ENCODE peak calls at places on chromosomes 13 and 19, in eight cellular contexts. N is hepatocyte, H is transverse colon, Q is esophagus squamous epithelium, B is HFF-Myc, D is cardiac fibroblast, A is dorsolateral prefrontal cortex, G is fibroblast of mammary gland. L is an unnamed sample.

GRCh38 chr13:46475586-46475991 is 77.4 kb upstream of the LRCH1 start:
- DNase-seq in N (no peak), H (no peak), Q (no peak), B (no peak), D (peak), A (no peak), G (peak), L (no peak)

GRCh38 chr13:111469916-111470506 is 149.6 kb downstream of the TEX29 start:
- DNase-seq in N (no peak), H (no peak), Q (no peak), B (no peak), D (no peak), A (no peak), G (no peak), L (no peak)

GRCh38 chr13:73835138-73835721 is 299.0 kb downstream of the KLF12 start:
- DNase-seq in N (peak), H (no peak), Q (no peak), B (peak), D (peak), A (no peak), G (peak), L (peak)

GRCh38 chr19:44032001-44032610 is 6.9 kb downstream of the ZNF222 start:
- DNase-seq in N (no peak), H (no peak), Q (no peak), B (no peak), D (no peak), A (no peak), G (peak), L (no peak)

GRCh38 chr13:26482451-26483197 is 74.9 kb upstream of the WASF3 start:
- DNase-seq in N (peak), H (peak), Q (no peak), B (peak), D (peak), A (peak), G (peak), L (peak)

GRCh38 chr13:45678282-45678681 is 23.8 kb upstream of the CBY2 start:
- DNase-seq in N (no peak), H (no peak), Q (no peak), B (no peak), D (no peak), A (no peak), G (no peak), L (no peak)

GRCh38 chr19:39411006-39411831 is 1.2 kb upstream of the PLEKHG2 start:
- DNase-seq in N (peak), H (peak), Q (no peak), B (no peak), D (peak), A (no peak), G (peak), L (peak)

GRCh38 chr19:40614595-40615411 is 13.6 kb downstream of the LTBP4 start:
- DNase-seq in N (peak), H (peak), Q (peak), B (peak), D (peak), A (no peak), G (peak), L (no peak)

GRCh38 chr13:46314587-46314986 is 72.5 kb downstream of the RUBCNL start:
- DNase-seq in N (no peak), H (no peak), Q (no peak), B (no peak), D (no peak), A (no peak), G (no peak), L (no peak)

GRCh38 chr19:34429553-34429952 is 1.4 kb downstream of the UBA2 start:
- DNase-seq in N (no peak), H (no peak), Q (no peak), B (no peak), D (no peak), A (no peak), G (no peak), L (no peak)

GRCh38 chr19:34428549-34429285 is 536 bp downstream of the UBA2 start:
- DNase-seq in N (peak), H (peak), Q (no peak), B (no peak), D (peak), A (no peak), G (peak), L (peak)

GRCh38 chr19:34432797-34433196 is 4.6 kb downstream of the UBA2 start:
- DNase-seq in N (no peak), H (no peak), Q (no peak), B (no peak), D (peak), A (no peak), G (peak), L (no peak)

GRCh38 chr19:34431681-34432402 is 3.7 kb downstream of the UBA2 start:
- DNase-seq in N (no peak), H (no peak), Q (no peak), B (no peak), D (peak), A (no peak), G (no peak), L (no peak)

DNA sequence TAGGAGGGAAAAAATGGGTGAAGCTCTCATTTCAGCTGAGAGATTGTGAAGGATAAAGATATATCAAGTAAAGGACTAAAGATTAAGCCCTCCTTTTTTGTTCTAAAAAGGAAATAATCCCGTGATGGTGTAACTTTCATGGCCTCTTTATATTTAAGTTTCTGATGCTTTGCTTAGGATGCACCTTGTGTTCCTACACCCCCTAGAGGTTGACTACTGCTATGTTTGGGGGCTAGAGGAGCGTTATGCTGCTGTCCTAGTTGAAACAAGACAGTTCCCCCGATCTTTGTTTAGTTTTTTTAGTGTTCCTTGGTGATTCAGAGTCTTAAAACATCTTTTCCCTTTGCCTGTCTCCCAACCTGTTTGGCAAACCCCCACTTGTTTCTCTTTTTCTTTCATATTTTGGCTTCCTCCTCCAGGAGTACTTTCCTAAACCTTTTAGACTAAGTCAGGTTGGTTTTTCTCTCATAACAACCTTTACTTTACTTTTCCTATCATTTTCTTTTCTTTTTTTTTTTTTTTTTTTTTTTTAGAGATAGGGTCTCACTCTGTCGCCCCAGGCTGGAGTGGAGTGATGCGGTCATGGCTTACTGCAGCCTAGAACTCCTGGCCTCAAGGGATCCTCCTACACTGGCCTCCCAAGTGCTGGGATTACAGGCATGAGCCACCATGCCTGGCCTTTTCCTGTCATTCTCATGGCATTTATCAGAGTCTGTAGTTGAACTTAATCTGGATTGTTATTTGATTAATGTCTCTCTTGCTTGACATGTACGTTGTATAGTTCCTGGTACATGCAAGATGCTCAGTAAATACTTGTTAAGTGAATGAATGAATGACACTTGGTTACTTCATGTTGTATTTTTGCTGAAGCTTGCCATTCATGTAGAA is 2.8 kb downstream of the UBA2 start:
- DNase-seq in N (peak), H (no peak), Q (no peak), B (peak), D (peak), A (no peak), G (peak), L (peak)
- H3K4me3 ChIP-seq in N (no peak), H (no peak), Q (peak), B (peak), D (no peak), A (peak), G (no peak), L (peak)

GRCh38 chr13:98528663-98529064 is 48.2 kb downstream of the STK24 start:
- DNase-seq in N (no peak), H (no peak), Q (no peak), B (no peak), D (peak), A (no peak), G (peak), L (no peak)
- H3K4me3 ChIP-seq in N (no peak), H (no peak), Q (no peak), B (no peak), D (no peak), A (no peak), G (no peak), L (no peak)

GRCh38 chr19:45528744-45529453 is 21.6 kb downstream of the VASP start:
- DNase-seq in N (peak), H (peak), Q (no peak), B (no peak), D (peak), A (peak), G (peak), L (no peak)
- H3K4me3 ChIP-seq in N (peak), H (peak), Q (peak), B (no peak), D (no peak), A (peak), G (no peak), L (no peak)

GRCh38 chr19:46952874-46953273 is 66.8 kb upstream of the NPAS1 start:
- DNase-seq in N (no peak), H (no peak), Q (no peak), B (no peak), D (no peak), A (no peak), G (no peak), L (no peak)

GRCh38 chr19:46955813-46956371 is 63.7 kb upstream of the NPAS1 start:
- DNase-seq in N (no peak), H (no peak), Q (no peak), B (no peak), D (no peak), A (no peak), G (no peak), L (no peak)

GRCh38 chr19:46953955-46954501 is 65.6 kb upstream of the NPAS1 start:
- DNase-seq in N (no peak), H (no peak), Q (no peak), B (no peak), D (no peak), A (no peak), G (no peak), L (no peak)

GRCh38 chr19:46955114-46955812 is 64.4 kb upstream of the NPAS1 start:
- DNase-seq in N (no peak), H (no peak), Q (no peak), B (no peak), D (peak), A (no peak), G (peak), L (peak)

DNA sequence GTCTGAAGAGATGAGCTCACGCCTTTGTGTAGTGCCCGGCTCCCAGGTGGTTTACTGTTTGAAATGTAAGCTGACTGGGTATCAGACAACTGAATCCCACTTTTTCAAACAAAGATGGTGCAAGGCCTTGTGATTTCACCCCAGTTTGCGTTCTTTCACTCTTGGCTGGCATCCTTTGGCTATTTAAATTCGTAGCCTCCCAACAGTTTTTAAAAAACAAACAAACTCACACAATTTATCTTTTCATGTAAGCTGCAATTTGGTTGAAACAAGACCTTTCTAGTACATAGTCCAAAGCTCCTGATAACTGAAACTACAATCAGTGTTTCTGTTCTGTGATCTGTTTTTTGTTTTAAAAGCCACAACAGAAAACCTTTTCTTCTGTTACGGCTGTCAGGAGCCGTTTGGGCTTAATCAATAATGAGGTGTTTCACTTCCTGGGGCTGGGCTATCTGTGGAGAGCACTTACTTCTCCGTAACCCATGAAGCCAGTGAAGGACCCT is 65.1 kb upstream of the NPAS1 start:
- DNase-seq in N (no peak), H (no peak), Q (no peak), B (no peak), D (no peak), A (no peak), G (no peak), L (no peak)
- H3K4me3 ChIP-seq in N (no peak), H (no peak), Q (peak), B (no peak), D (no peak), A (no peak), G (no peak), L (peak)

DNA sequence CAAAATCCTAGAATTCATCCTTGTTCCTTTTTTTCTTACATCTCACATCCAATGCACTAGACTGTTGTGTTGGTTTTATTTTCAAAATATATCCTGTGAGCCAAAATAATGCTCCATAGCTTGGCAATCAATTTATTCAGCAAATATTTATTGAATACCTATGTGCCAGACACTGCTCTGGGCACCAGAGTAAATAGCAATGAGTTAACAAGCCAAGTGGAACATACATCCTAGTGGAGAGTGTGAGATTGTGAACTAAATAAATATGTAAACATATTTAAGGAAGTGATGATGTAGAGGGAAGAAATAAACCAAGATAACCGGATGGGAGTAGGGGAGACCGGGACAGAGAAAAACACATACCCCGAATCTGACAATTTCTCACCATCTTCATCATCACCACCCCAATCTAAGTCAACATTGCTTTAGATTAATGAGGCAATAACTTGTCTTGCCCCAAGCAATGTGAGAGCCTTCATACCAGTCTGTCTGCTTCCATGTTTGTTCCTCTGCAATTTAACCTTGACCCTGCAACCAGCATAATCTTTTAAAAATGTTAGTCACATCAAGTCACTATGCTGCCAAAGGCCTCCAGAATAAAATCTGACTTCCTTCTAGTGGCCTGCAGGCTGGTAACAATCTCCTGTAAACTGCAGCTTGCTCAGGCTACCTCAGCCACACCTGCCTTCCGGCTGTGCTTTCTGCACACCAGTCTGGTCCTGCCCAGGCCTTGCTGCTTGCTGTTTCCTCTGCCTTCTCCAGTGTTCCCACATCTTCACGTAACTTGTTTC is 199.2 kb downstream of the DLEU7 start:
- DNase-seq in N (no peak), H (no peak), Q (no peak), B (no peak), D (no peak), A (no peak), G (no peak), L (no peak)
- H3K4me3 ChIP-seq in N (no peak), H (no peak), Q (no peak), B (no peak), D (no peak), A (no peak), G (no peak), L (no peak)

DNA sequence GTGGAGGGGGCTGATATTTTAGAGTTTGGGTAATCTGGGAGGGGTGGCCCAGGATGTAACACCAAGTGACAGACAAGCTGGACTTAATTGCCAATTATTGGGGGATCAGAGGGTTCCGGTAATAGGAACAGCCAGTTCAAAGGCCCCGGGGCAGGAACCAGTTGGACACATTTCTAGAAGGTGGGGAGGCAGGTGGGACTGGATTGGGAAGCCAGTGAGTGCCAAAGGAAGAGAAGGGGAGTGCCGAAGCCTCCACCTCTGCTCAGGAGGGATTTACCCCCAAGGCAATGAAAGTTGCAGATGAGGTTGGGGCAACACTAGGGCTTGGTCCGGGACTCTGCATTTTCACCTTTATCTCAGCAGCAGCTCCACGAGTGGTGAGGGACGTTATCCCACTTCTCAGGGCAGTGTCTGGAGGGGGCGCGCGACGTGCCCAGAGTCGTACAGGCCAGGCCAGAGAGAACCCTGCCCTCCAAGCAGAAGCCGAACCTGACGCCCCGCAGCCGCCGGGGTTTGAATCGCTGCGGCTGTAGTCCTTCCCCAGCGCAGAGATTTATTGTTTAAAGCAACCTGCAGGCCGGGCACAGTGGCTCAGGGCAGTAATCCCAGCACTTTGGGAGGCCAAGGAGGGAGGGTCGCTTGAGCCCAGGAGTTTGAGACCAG is 5.7 kb upstream of the JUND start:
- DNase-seq in N (no peak), H (no peak), Q (no peak), B (no peak), D (no peak), A (no peak), G (no peak), L (no peak)
- H3K4me3 ChIP-seq in N (no peak), H (no peak), Q (no peak), B (no peak), D (no peak), A (no peak), G (no peak), L (no peak)

GRCh38 chr19:18696023-18696422 is 12.5 kb downstream of the CRTC1 start:
- DNase-seq in N (no peak), H (no peak), Q (no peak), B (no peak), D (no peak), A (no peak), G (no peak), L (no peak)
- H3K4me3 ChIP-seq in N (no peak), H (no peak), Q (no peak), B (no peak), D (no peak), A (no peak), G (no peak), L (no peak)

GRCh38 chr13:47862841-47863240 is 138.2 kb downstream of the SUCLA2 start:
- DNase-seq in N (no peak), H (no peak), Q (no peak), B (no peak), D (no peak), A (no peak), G (no peak), L (no peak)
- H3K4me3 ChIP-seq in N (no peak), H (no peak), Q (no peak), B (no peak), D (no peak), A (no peak), G (no peak), L (no peak)

DNA sequence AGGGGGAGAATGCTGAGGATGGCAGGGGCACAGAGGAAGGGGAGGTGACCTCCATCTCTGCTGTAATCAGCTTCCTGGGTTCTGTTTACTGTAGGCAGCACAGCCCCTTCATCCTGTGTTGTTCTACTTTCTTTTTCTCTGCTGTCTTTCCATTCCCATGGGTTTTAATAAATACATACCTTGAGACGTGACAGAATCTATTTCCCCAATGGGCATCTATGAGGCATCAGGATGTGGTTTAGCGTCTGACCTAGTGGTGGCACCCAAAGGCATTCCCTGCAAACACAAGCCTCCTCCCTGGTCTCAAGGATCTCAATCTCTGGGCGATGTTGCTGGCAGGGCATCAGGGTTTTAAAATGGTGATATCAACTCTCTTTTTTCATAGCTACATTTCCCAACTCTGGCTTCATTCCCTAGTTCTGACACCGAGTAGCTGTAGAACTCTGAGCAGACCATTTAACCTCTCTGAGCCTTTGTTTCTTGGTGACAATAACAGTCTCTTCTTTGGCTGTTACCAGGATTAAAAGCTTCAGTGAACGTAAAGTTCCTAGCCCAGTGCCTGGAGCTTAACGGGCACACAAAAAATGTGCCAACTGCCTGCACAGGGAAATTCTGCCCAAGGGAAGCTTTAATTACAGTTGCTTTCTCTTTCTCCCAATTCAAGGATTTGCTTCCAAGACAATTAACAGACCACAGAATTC is 60.9 kb downstream of the ALOX5AP start:
- DNase-seq in N (no peak), H (no peak), Q (no peak), B (no peak), D (peak), A (no peak), G (peak), L (peak)
- H3K4me3 ChIP-seq in N (no peak), H (no peak), Q (peak), B (no peak), D (no peak), A (peak), G (no peak), L (no peak)